ENCODE peak calls at places on chromosome 7, in seven cellular contexts. W is pancreas, E is dorsolateral prefrontal cortex, F is bronchial epithelial cell, J is MM.1S, B is lower lobe of right lung, T is fibroblast of mammary gland. A is an unnamed sample.

GRCh38 chr7:126698909-126699308 is 553.8 kb downstream of the GRM8 start:
- DNase-seq in W (no peak), E (no peak), F (no peak), J (no peak), B (no peak), T (no peak), A (no peak)

GRCh38 chr7:155861480-155861868 is 49.2 kb upstream of the SHH start:
- DNase-seq in W (no peak), E (no peak), F (peak; percentile 7), J (no peak), B (no peak), T (no peak), A (no peak)

GRCh38 chr7:54932818-54933543 is 85.8 kb upstream of the EGFR start:
- DNase-seq in W (peak; percentile 78), E (peak; percentile 70), F (peak; percentile 53), J (no peak), B (peak; percentile 82), T (peak; percentile 58), A (peak; percentile 44)

GRCh38 chr7:129777195-129777844 is 165.8 kb downstream of the NRF1 start:
- DNase-seq in W (no peak), E (no peak), F (no peak), J (no peak), B (no peak), T (no peak), A (no peak)

GRCh38 chr7:22826593-22826992 is 3.9 kb upstream of the TOMM7 start:
- DNase-seq in W (no peak), E (no peak), F (no peak), J (no peak), B (no peak), T (no peak), A (no peak)

GRCh38 chr7:80821781-80822180 is 97.1 kb downstream of the SEMA3C start:
- DNase-seq in W (no peak), E (no peak), F (no peak), J (no peak), B (no peak), T (no peak), A (no peak)

GRCh38 chr7:139431459-139431858 is 52.0 kb downstream of the KLRG2 start:
- DNase-seq in W (no peak), E (no peak), F (peak; percentile 39), J (no peak), B (no peak), T (no peak), A (peak; percentile 16)

GRCh38 chr7:157271991-157272324 is 64.8 kb upstream of the DNAJB6 start:
- DNase-seq in W (peak; percentile 85), E (peak; percentile 37), F (peak; percentile 99), J (no peak), B (peak; percentile 69), T (peak; percentile 100), A (peak; percentile 93)

GRCh38 chr7:134943785-134944400 is 42.4 kb upstream of the AGBL3 start:
- DNase-seq in W (no peak), E (no peak), F (peak; percentile 37), J (peak; percentile 55), B (no peak), T (peak; percentile 58), A (peak; percentile 48)

GRCh38 chr7:134712196-134712595 is 65.5 kb downstream of the BPGM start:
- DNase-seq in W (no peak), E (no peak), F (no peak), J (no peak), B (no peak), T (no peak), A (no peak)

GRCh38 chr7:100372256-100372655 is 1.0 kb upstream of the PILRA start:
- DNase-seq in W (no peak), E (no peak), F (peak; percentile 67), J (no peak), B (peak; percentile 67), T (peak; percentile 61), A (peak; percentile 52)

GRCh38 chr7:137628211-137628610 is 218.6 kb downstream of the DGKI start:
- DNase-seq in W (no peak), E (peak; percentile 35), F (no peak), J (no peak), B (no peak), T (no peak), A (peak; percentile 12)

GRCh38 chr7:80392229-80393169 is 119.4 kb downstream of the GNAT3 start:
- DNase-seq in W (no peak), E (no peak), F (peak; percentile 56), J (peak; percentile 44), B (no peak), T (peak; percentile 57), A (peak; percentile 72)

GRCh38 chr7:55552320-55553086 is 19.8 kb downstream of the VOPP1 start:
- DNase-seq in W (no peak), E (peak; percentile 58), F (peak; percentile 94), J (peak; percentile 43), B (no peak), T (peak; percentile 75), A (peak; percentile 61)

GRCh38 chr7:95501261-95501816 is 15.6 kb downstream of the ASB4 start:
- DNase-seq in W (no peak), E (no peak), F (peak; percentile 50), J (peak; percentile 83), B (no peak), T (peak; percentile 18), A (no peak)

GRCh38 chr7:39252916-39253315 is 275.2 kb downstream of the POU6F2 start:
- DNase-seq in W (no peak), E (no peak), F (no peak), J (no peak), B (no peak), T (no peak), A (peak; percentile 1)

GRCh38 chr7:135710417-135711138 is 17.4 kb downstream of the SLC13A4 start:
- DNase-seq in W (no peak), E (no peak), F (no peak), J (no peak), B (no peak), T (no peak), A (no peak)

GRCh38 chr7:38199782-38200181 is 21.7 kb downstream of the STARD3NL start:
- DNase-seq in W (no peak), E (no peak), F (no peak), J (no peak), B (no peak), T (no peak), A (no peak)

GRCh38 chr7:112462236-112462635 is 12.0 kb downstream of the IFRD1 start:
- DNase-seq in W (peak; percentile 71), E (no peak), F (peak; percentile 94), J (no peak), B (no peak), T (peak; percentile 89), A (peak; percentile 99)

GRCh38 chr7:70630647-70631457 is 501.1 kb upstream of the GALNT17 start:
- DNase-seq in W (no peak), E (no peak), F (no peak), J (no peak), B (no peak), T (peak; percentile 49), A (peak; percentile 46)

DNA sequence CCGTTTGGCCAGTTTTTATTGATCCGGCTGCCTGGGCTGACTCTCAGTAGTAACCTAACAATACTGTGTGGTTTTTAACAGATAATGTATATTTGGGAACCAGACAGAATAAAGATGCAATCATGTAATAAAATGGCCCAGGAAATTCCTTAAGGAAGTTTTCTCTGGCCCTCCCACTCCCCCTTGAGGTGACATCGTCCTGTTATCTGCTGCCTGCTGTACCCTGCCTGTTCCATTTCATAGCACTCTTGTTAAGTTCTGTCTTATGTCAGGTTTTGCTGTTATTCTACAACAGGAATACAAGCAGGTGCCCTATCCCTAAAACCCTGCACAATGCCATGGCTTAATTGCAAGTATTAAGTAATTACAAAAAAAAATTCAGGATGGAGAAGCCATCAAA is 12.5 kb downstream of the ITGB8 start:
- DNase-seq in W (no peak), E (no peak), F (no peak), J (no peak), B (no peak), T (no peak), A (no peak)
- TF ChIP-seq CTCF in W (no peak), E (no peak), F (no peak), J (no peak), B (no peak), T (peak; percentile 21), A (peak; percentile 9)

DNA sequence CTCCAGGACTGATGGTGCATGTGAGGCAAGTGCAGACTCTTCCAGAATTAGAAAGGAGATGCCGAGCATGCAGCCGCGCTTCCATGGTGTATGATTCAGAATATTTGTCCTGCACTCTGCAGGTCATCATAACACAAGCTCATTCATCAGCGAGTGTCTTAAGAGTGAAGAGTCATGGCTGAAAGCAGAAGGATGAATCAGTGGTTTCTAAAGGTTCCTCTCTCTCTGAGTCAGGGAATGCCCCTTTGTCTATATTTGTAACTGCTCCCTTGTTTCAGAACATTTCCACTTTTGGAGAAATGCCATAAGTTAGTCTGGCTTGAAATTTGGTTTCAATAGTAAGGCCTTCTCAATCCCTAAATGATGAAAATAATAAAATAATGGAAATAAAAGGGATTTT is 52.3 kb downstream of the HECW1 start:
- DNase-seq in W (no peak), E (no peak), F (peak; percentile 99), J (no peak), B (no peak), T (peak; percentile 99), A (peak; percentile 92)
- H3K4me3 ChIP-seq in W (no peak overlapping the region), E (no peak overlapping the region), F (no peak overlapping the region), J (no peak overlapping the region), B (no peak overlapping the region), T (no peak overlapping the region), A (no peak overlapping the region)

DNA sequence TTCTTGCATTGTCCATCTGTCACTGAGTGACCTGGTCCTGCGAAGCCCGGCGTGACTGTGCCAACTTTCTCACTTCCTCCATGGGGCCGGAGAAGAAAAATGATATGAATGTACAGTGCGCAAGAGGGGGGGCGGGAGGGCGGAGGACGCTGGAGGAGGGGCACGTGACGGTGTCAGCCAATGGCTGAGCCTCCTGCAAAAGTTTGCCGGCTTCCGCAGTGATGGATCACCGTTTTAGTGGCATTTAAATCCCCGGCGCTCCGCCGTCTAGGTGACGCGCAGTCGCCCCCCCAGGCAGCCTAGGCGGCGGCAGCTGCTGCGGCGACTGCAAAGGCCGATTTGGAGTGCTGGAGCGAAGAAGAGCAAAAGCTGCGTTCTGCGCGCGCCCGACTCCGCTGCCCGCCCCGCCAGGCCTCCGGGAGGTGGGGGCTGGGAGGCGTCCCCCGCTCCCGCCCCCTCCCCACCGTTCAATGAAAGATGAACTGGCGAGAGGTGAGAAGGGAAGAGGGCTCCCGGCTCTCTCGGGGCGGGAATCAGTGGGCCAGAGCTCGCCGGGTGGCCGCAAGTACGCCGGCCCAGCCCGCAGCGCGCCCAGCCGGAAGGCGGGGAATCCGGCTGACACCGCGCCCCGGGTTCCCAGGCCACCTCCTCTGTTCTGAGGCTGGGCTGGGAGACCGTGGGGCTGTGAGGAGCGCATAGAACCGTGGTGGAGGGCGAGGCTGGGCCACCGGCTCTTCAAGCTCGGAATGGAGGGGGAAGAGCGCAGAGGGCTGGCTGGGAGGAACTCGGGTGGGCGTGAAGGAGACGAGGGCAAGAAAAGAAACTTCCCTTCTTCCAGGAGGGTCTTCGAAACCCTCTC is at the start of gene HOXA1:
- DNase-seq in W (no peak), E (no peak), F (peak; percentile 74), J (peak; percentile 75), B (peak; percentile 86), T (peak; percentile 92), A (peak; percentile 88)
- TF ChIP-seq CTCF in W (no peak), E (no peak), F (no peak), J (no peak), B (no peak), T (no peak), A (no peak)

DNA sequence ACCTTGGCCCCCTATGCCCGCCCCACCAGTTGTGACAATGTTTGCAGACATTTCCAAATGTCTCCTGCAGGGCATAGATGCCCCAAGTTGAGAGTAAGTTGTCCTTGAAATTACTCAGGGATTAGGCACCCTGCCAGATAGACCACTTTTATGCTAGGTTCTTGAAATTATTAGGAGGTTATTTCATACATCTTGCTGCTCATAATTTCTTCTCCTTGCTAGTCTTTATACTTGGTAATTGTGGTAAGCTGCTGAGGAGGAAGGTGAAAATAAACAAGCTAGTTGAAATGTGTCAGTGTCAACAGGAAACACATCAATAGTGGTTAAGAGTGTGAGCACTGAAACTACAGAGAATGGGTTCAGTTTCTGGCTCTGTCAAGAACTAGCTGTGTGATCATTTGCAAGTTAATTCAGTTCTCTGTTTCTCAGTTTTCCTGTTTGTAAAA is 63.7 kb upstream of the AOAH start:
- DNase-seq in W (no peak), E (no peak), F (no peak), J (no peak), B (no peak), T (no peak), A (no peak)
- H3K4me3 ChIP-seq in W (no peak overlapping the region), E (no peak overlapping the region), F (no peak overlapping the region), J (no peak overlapping the region), B (no peak overlapping the region), T (no peak overlapping the region), A (no peak overlapping the region)